ENCODE peak calls at places on chromosomes 1 and 21, in six cellular contexts. Z is amniotic stem cell, H is Calu3, F is nephron progenitor cell, W is GM12891, Q is K562. S is an unnamed sample.

GRCh38 chr1:226602186-226603029 is 53.8 kb downstream of the STUM start:
- DNase-seq in F (peak; percentile 21), H (no peak), W (no peak), Q (no peak), Z (no peak), S (peak; percentile 79)

GRCh38 chr1:39110325-39110851 is 84.2 kb downstream of the NDUFS5 start:
- DNase-seq in H (no peak), Z (no peak), W (no peak), Q (no peak), F (no peak), S (peak; percentile 80)

GRCh38 chr1:63799810-63800209 is 26.0 kb downstream of the ROR1 start:
- DNase-seq in F (no peak), Z (peak; percentile 31), Q (no peak), H (no peak), W (no peak), S (peak; percentile 57)

GRCh38 chr1:92494485-92495141 is 7.9 kb upstream of the GFI1 start:
- DNase-seq in F (no peak), Z (no peak), H (no peak), W (no peak), Q (no peak), S (no peak)

GRCh38 chr1:109535971-109536491 is 3.6 kb upstream of the GPR61 start:
- DNase-seq in F (no peak), Q (no peak), W (no peak), H (no peak), Z (no peak), S (no peak)

GRCh38 chr21:46667191-46667734 is 31.8 kb downstream of the PRMT2 start:
- DNase-seq in F (peak; percentile 46), W (peak; percentile 40), H (peak; percentile 48), Z (no peak), Q (no peak), S (peak; percentile 36)

GRCh38 chr1:199089393-199090122 is 450.7 kb downstream of the PTPRC start:
- DNase-seq in F (no peak), W (no peak), Q (no peak), H (no peak), Z (no peak), S (no peak)

GRCh38 chr1:192984058-192984457 is 75.1 kb downstream of the UCHL5 start:
- DNase-seq in F (no peak), Z (no peak), W (no peak), Q (no peak), H (no peak), S (no peak)

GRCh38 chr1:89198500-89199072 is at the start of gene GBP4:
- DNase-seq in Q (no peak), W (no peak), Z (no peak), F (no peak), H (peak; percentile 18), S (peak; percentile 55)